ENCODE peak calls at places on chromosomes 6 and 20, in six cellular contexts. P is esophagus squamous epithelium, M is stomach, R is tibial nerve, N is transverse colon, F is thyroid gland. C is an unnamed sample. For H3K4me1 and H3K36me3, the result is how much of the 10 kb centered on the place peaks cover.

GRCh38 chr6:118776607-118777549 is 117.1 kb upstream of the ASF1A start:
- DNase-seq in F (peak), M (peak), N (peak), R (peak), P (no peak), C (no peak)

GRCh38 chr6:57207141-57207540 is 15.0 kb downstream of the RAB23 start:
- DNase-seq in R (no peak), M (no peak), F (no peak), P (no peak), N (no peak), C (no peak)

GRCh38 chr6:20817806-20818320 is 283.6 kb downstream of the CDKAL1 start:
- DNase-seq in M (no peak), F (no peak), N (no peak), P (no peak), R (no peak), C (no peak)

GRCh38 chr6:77292564-77293546 is 170.4 kb downstream of the HTR1B start:
- DNase-seq in M (no peak), R (no peak), F (no peak), N (no peak), P (no peak), C (no peak)

GRCh38 chr6:130324657-130325056 is 41.2 kb upstream of the TMEM200A start:
- DNase-seq in M (no peak), N (no peak), F (no peak), P (no peak), R (no peak), C (no peak)

GRCh38 chr20:62832951-62833391 is 16.1 kb downstream of the COL9A3 start:
- DNase-seq in F (peak), P (no peak), N (peak), R (no peak), M (peak), C (peak)

GRCh38 chr6:83884523-83884922 is 25.0 kb downstream of the CYB5R4 start:
- DNase-seq in P (no peak), F (no peak), N (no peak), R (no peak), M (no peak), C (no peak)

GRCh38 chr6:166156942-166157341 is 10.7 kb downstream of the TBXT start:
- DNase-seq in P (no peak), R (no peak), N (no peak), F (no peak), M (no peak), C (no peak)

GRCh38 chr6:148112851-148113319 is 229.8 kb upstream of the SASH1 start:
- DNase-seq in M (no peak), P (no peak), R (no peak), N (no peak), F (peak), C (no peak)

GRCh38 chr20:59010995-59011873 is 4.2 kb upstream of the CTSZ start:
- DNase-seq in M (peak), R (no peak), P (no peak), F (peak), N (no peak), C (no peak)

GRCh38 chr6:38155144-38155543 is 335.6 kb downstream of the ZFAND3 start:
- DNase-seq in R (no peak), P (no peak), N (no peak), F (no peak), M (no peak), C (peak)

GRCh38 chr6:87700351-87700728 is 1.7 kb downstream of the AKIRIN2 start:
- DNase-seq in M (no peak), R (no peak), P (no peak), N (no peak), F (no peak), C (no peak)

GRCh38 chr6:13920584-13920983 is 4.2 kb upstream of the RNF182 start:
- DNase-seq in F (no peak), P (no peak), N (no peak), M (no peak), R (no peak), C (no peak)

GRCh38 chr6:152185158-152185574 is 377.7 kb downstream of the ESR1 start:
- DNase-seq in F (no peak), N (no peak), R (no peak), M (no peak), P (no peak), C (no peak)

GRCh38 chr6:112223070-112223861 is 31.1 kb downstream of the LAMA4 start:
- DNase-seq in M (no peak), N (no peak), R (no peak), P (no peak), F (no peak), C (no peak)

GRCh38 chr6:24761193-24761835 is 13.4 kb upstream of the GMNN start:
- DNase-seq in N (peak), F (no peak), P (no peak), M (no peak), R (no peak), C (peak)

GRCh38 chr6:82144007-82144851 is 103.3 kb downstream of the IBTK start:
- DNase-seq in M (no peak), R (peak), P (no peak), N (peak), F (no peak), C (no peak)

GRCh38 chr20:63894358-63895201 is at the start of gene DNAJC5:
- DNase-seq in P (peak), M (peak), N (peak), R (peak), F (peak), C (peak)
- TF ChIP-seq POLR2A in P (peak), M (no peak), N (no peak), R (peak), F (no peak), C (no peak)

GRCh38 chr20:36082516-36082915 is 72.0 kb upstream of the EPB41L1 start:
- DNase-seq in M (no peak), P (no peak), R (no peak), N (no peak), F (no peak), C (no peak)

GRCh38 chr20:36084897-36085617 is 69.5 kb upstream of the EPB41L1 start:
- DNase-seq in P (no peak), M (no peak), N (no peak), R (no peak), F (no peak), C (no peak)

GRCh38 chr20:36085686-36086267 is 68.8 kb upstream of the EPB41L1 start:
- DNase-seq in F (peak), N (peak), P (no peak), M (peak), R (no peak), C (peak)

GRCh38 chr20:36086767-36087166 is 67.8 kb upstream of the EPB41L1 start:
- DNase-seq in F (no peak), P (no peak), N (no peak), M (no peak), R (no peak), C (no peak)

DNA sequence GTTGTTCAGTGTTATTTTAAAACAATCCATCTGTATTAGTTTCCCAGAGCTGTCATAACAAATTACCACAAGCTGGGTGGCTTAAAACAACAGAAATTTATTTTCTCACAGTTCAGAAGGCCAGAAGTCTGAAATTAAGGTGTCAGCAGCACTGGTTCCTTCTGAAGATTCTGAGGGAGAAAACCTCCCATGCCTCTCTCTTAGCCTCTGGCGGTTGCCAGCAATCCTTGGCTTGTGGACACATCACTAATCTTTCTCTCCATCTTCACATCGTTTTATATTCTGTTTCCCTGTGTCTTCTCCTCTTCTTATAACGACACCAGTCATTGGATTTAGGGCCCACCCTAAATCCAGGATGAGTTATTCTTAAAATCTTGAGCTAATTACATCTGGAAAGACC is 70.2 kb upstream of the EPB41L1 start:
- DNase-seq in N (no peak), P (no peak), M (no peak), R (no peak), F (no peak), C (no peak)
- H3K4me1 ChIP-seq in N (under half), P (under half), M (under half), R (under half), F (under half), C (under half)

GRCh38 chr6:41775293-41775882 is 4.3 kb downstream of the FRS3 start:
- DNase-seq in F (no peak), N (no peak), M (no peak), R (no peak), P (no peak), C (no peak)
- H3K36me3 ChIP-seq in F (under half), N (under half), M (under half), R (half or more), P (half or more), C (half or more)

GRCh38 chr6:41735427-41736206 is at the start of gene TFEB:
- DNase-seq in M (peak), P (peak), N (peak), F (peak), R (peak), C (peak)
- TF ChIP-seq POLR2A in M (peak), P (no peak), N (no peak), F (no peak), R (peak), C (peak)

DNA sequence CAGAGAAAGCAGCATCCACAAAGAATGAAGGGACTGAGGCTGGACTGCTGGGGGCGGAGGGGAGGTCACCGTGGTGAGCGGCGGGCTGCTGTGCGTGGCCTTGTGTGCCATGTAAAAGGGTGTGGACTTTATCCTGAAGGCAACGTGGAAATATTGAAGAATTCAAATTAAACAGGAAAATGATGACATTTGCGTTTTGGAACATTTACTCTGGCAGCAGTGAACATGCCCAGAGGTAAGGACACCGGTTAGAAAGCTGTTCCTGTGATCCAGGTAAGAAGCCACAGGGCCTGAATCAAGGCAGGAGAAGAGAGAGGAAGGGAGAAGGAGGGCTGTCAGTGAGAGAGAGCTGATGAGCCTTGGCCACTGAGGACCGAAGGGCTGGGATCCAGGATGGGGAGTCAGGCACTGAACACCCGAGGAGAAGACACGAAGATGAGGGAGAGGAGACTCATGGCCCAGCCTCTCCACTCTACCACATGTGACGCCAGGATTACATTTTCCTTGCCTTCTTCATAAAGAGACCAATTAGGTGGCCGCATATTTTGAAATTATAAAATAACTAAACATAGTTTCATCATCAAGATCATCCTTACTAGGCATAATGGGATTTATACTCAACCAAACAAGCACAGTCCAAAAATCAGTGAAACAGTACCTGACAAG is 58.4 kb downstream of the TRAM2 start:
- DNase-seq in R (no peak), F (no peak), P (no peak), M (no peak), N (no peak), C (no peak)
- H3K4me1 ChIP-seq in R (under half), F (under half), P (half or more), M (half or more), N (under half), C (half or more)

GRCh38 chr20:50089787-50090177 is 23.2 kb downstream of the UBE2V1 start:
- DNase-seq in R (no peak), F (no peak), P (no peak), M (no peak), N (no peak), C (no peak)
- H3K36me3 ChIP-seq in R (under half), F (under half), P (half or more), M (under half), N (under half), C (under half)

GRCh38 chr6:110415297-110415916 is at the start of gene DDO:
- DNase-seq in P (no peak), F (peak), R (peak), M (peak), N (peak), C (peak)
- TF ChIP-seq POLR2A in P (no peak), F (no peak), R (no peak), M (no peak), N (no peak), C (no peak)

GRCh38 chr6:156980515-156980914 is 203.3 kb downstream of the ARID1B start:
- DNase-seq in M (no peak), P (no peak), R (no peak), N (no peak), F (peak), C (peak)

GRCh38 chr6:156980948-156981347 is 203.8 kb downstream of the ARID1B start:
- DNase-seq in P (no peak), N (no peak), F (no peak), M (no peak), R (no peak), C (no peak)

GRCh38 chr6:156985309-156985708 is 208.1 kb downstream of the ARID1B start:
- DNase-seq in R (no peak), F (no peak), P (no peak), N (no peak), M (no peak), C (no peak)

GRCh38 chr6:156982168-156982567 is 205.0 kb downstream of the ARID1B start:
- DNase-seq in R (no peak), F (no peak), P (no peak), N (no peak), M (no peak), C (no peak)

DNA sequence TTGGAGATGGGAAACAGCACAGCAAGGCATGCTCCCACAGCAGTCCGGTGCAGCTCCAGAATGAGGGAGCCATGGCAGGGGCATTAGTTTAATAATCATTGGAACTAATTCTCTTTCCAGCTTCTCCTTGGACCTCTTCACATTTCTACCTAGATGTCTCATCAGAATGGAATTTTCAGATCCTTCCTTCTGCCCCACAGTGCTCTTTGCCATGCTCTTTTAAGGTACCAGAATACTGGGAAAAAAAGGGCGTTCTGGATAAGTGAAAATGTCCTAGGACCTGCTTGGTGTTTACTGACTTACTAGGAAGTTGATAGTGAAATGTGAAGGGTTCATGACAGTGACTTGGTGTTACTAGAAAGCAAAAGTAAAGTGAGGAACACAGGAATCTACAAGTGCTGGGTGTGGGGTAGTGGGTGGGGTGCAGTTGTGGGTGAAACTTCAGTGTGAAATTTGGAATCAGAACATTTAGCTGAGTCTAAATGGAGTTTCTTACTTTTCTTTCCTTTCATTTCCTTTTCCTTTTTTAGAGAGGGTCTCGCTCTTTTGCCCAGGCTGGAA is 207.1 kb downstream of the ARID1B start:
- DNase-seq in F (no peak), R (no peak), N (no peak), P (no peak), M (no peak), C (no peak)
- H3K4me1 ChIP-seq in F (half or more), R (under half), N (under half), P (under half), M (half or more), C (under half)

GRCh38 chr20:47689726-47690125 is 95.6 kb downstream of the SULF2 start:
- DNase-seq in F (no peak), M (no peak), P (no peak), R (no peak), N (no peak), C (no peak)
- H3K36me3 ChIP-seq in F (under half), M (under half), P (half or more), R (under half), N (under half), C (under half)

DNA sequence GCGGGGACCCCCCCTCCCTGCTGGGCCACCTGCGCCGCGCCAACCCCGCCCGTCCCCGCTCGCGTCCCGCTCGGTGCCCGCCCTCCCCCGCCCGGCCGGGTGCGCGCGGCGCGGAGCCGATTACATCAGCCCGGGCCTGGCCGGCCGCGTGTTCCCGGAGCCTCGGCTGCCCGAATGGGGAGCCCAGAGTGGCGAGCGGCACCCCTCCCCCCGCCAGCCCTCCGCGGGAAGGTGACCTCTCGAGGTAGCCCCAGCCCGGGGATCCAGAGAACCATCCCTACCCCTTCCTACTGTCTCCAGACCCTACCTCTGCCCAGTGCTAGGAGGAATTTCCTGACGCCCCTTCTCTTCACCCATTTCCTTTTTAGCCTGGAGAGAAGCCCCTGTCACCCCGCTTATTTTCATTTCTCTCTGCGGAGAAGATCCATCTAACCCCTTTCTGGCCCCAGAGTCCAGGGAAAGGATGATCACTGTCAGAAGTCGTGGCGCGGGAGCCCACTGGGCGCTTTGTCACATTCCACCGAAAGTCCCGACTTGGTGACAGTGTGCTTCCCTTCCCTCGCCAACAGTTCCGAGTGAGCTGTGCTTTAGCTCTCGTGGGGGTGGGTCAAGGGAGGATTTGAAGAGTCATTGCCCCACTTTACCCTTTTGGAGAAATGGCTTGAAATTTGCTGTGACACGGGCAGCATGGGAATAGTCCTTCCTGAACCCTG is 2.0 kb downstream of the VEGFA start:
- DNase-seq in P (no peak), M (peak), N (peak), F (peak), R (peak), C (peak)
- TF ChIP-seq POLR2A in P (no peak), M (no peak), N (no peak), F (no peak), R (peak), C (no peak)